ENCODE peak calls at places on chromosomes 5 and 9, in four cellular contexts. S, I, H and P are unnamed samples.

GRCh38 chr5:218457-219289 is 553 bp downstream of the SDHA start:
- DNase-seq in H (no peak), I (peak; percentile 53), S (peak; percentile 41), P (peak; percentile 73)

GRCh38 chr5:152601806-152602467 is 196.9 kb upstream of the NMUR2 start:
- DNase-seq in I (no peak), S (no peak), H (no peak), P (no peak)

GRCh38 chr5:81657386-81657785 is 93.5 kb downstream of the SSBP2 start:
- DNase-seq in S (no peak), H (no peak), I (no peak), P (no peak)

GRCh38 chr9:87880116-87880515 is 2.6 kb upstream of the SPATA31E1 start:
- DNase-seq in I (no peak), S (no peak), H (no peak), P (no peak)

GRCh38 chr5:156981481-156981880 is 18.5 kb upstream of the TIMD4 start:
- DNase-seq in S (no peak), I (no peak), H (no peak), P (no peak)

GRCh38 chr5:135323701-135324132 is 75.3 kb downstream of the MACROH2A1 start:
- DNase-seq in I (no peak), H (no peak), S (no peak), P (no peak)

GRCh38 chr5:115816226-115817042 is at the start of gene CDO1:
- DNase-seq in I (peak; percentile 58), H (peak; percentile 71), S (peak; percentile 65), P (peak; percentile 73)

GRCh38 chr9:6759114-6759977 is 1.6 kb downstream of the KDM4C start:
- DNase-seq in S (no peak), I (peak; percentile 23), H (no peak), P (no peak)

GRCh38 chr5:172502969-172503368 is 48.6 kb upstream of the SH3PXD2B start:
- DNase-seq in I (no peak), H (peak; percentile 45), S (no peak), P (no peak)

GRCh38 chr5:122163151-122164069 is 34.1 kb downstream of the ZNF474 start:
- DNase-seq in H (no peak), S (peak; percentile 20), I (no peak), P (no peak)

GRCh38 chr5:135657536-135658307 is 78.9 kb upstream of the CXCL14 start:
- DNase-seq in I (no peak), H (no peak), S (no peak), P (no peak)

GRCh38 chr9:83106272-83106671 is 43.3 kb upstream of the RASEF start:
- DNase-seq in S (no peak), H (no peak), I (no peak), P (no peak)

GRCh38 chr5:56962286-56962685 is 10.4 kb upstream of the MIER3 start:
- DNase-seq in S (no peak), I (no peak), H (no peak), P (no peak)

GRCh38 chr5:120446068-120446492 is 18.0 kb upstream of the PRR16 start:
- DNase-seq in H (no peak), I (no peak), S (peak; percentile 69), P (no peak)

GRCh38 chr9:23587433-23587832 is 238.6 kb downstream of the ELAVL2 start:
- DNase-seq in I (peak; percentile 94), H (peak; percentile 64), S (peak; percentile 33), P (peak; percentile 92)

GRCh38 chr5:167939686-167940085 is 351.8 kb upstream of the WWC1 start:
- DNase-seq in I (no peak), S (no peak), H (no peak), P (no peak)

GRCh38 chr9:136885950-136886578 is at the start of gene TRAF2:
- DNase-seq in H (peak; percentile 99), S (peak; percentile 97), I (peak; percentile 98), P (peak; percentile 99)

GRCh38 chr5:95709967-95710650 is 21.0 kb upstream of the RHOBTB3 start:
- DNase-seq in I (peak; percentile 69), S (peak; percentile 68), H (peak; percentile 70), P (peak; percentile 56)

GRCh38 chr9:124770359-124771020 is 621 bp downstream of the NR6A1 start:
- DNase-seq in H (peak; percentile 72), I (no peak), S (no peak), P (peak; percentile 73)

GRCh38 chr5:92637247-92637646 is 943.8 kb downstream of the NR2F1-AS1 start:
- DNase-seq in H (no peak), S (no peak), I (no peak), P (no peak)

GRCh38 chr9:133691659-133692363 is 46.3 kb downstream of the SARDH start:
- DNase-seq in I (no peak), S (no peak), H (no peak), P (no peak)

GRCh38 chr5:163509288-163510040 is 4.0 kb downstream of the MAT2B start:
- DNase-seq in S (no peak), I (no peak), H (no peak), P (no peak)

GRCh38 chr5:174744896-174745295 is 20.5 kb downstream of the MSX2 start:
- DNase-seq in I (no peak), H (no peak), S (no peak), P (no peak)

GRCh38 chr5:113059232-113059805 is 82.7 kb downstream of the DCP2 start:
- DNase-seq in H (no peak), S (no peak), I (no peak), P (no peak)

GRCh38 chr9:83526901-83527300 is 11.3 kb downstream of the FRMD3 start:
- DNase-seq in S (no peak), H (no peak), I (no peak), P (no peak)

GRCh38 chr5:87430863-87431262 is 18.1 kb upstream of the CCNH start:
- DNase-seq in S (no peak), I (no peak), H (no peak), P (no peak)

GRCh38 chr5:77906806-77907205 is 130.7 kb upstream of the TBCA start:
- DNase-seq in S (no peak), I (no peak), H (no peak), P (no peak)

GRCh38 chr9:101738566-101739183 is at the start of gene GRIN3A:
- DNase-seq in I (no peak), S (peak; percentile 18), H (no peak), P (no peak)

GRCh38 chr9:17018001-17018491 is 116.8 kb upstream of the CNTLN start:
- DNase-seq in S (peak; percentile 63), I (no peak), H (peak; percentile 68), P (peak; percentile 30)

GRCh38 chr5:161288071-161288470 is 258.5 kb downstream of the GABRB2 start:
- DNase-seq in S (no peak), I (no peak), H (no peak), P (no peak)

GRCh38 chr9:100111235-100111634 is 12.2 kb downstream of the INVS start:
- DNase-seq in I (peak; percentile 94), H (peak; percentile 92), S (peak; percentile 89), P (peak; percentile 82)

GRCh38 chr9:97067490-97067889 is 28.5 kb upstream of the CTSV start:
- DNase-seq in H (no peak), I (no peak), S (no peak), P (no peak)

GRCh38 chr9:2872307-2872940 is 28.5 kb upstream of the PUM3 start:
- DNase-seq in I (peak; percentile 18), S (no peak), H (no peak), P (no peak)

GRCh38 chr5:146541956-146542849 is 26.2 kb upstream of the GPR151 start:
- DNase-seq in H (peak; percentile 77), S (peak; percentile 50), I (peak; percentile 64), P (peak; percentile 76)

GRCh38 chr9:109251776-109252106 is 69.1 kb downstream of the EPB41L4B start:
- DNase-seq in H (no peak), I (no peak), S (no peak), P (no peak)

GRCh38 chr9:109250771-109251079 is 70.1 kb downstream of the EPB41L4B start:
- DNase-seq in I (no peak), H (no peak), S (no peak), P (no peak)

GRCh38 chr9:109252291-109252690 is 68.6 kb downstream of the EPB41L4B start:
- DNase-seq in I (no peak), S (no peak), H (no peak), P (no peak)

GRCh38 chr9:109250311-109250741 is 70.5 kb downstream of the EPB41L4B start:
- DNase-seq in S (no peak), H (no peak), I (no peak), P (no peak)

GRCh38 chr9:109251080-109251775 is 69.6 kb downstream of the EPB41L4B start:
- DNase-seq in I (peak; percentile 57), S (peak; percentile 45), H (no peak), P (no peak)
- TF ChIP-seq POLR2A in I (no peak), S (no peak), H (no peak), P (no peak)

GRCh38 chr5:141874262-141874964 is 3.8 kb downstream of the PCDH1 start:
- DNase-seq in I (no peak), S (no peak), H (no peak), P (no peak)
- H3K4me1 ChIP-seq in I (peaks cover 30% of the 10 kb centered on the region), S (peaks cover 11% of the 10 kb centered on the region), H (no peaks in the 10 kb centered on the region), P (peaks cover 40% of the 10 kb centered on the region)

DNA sequence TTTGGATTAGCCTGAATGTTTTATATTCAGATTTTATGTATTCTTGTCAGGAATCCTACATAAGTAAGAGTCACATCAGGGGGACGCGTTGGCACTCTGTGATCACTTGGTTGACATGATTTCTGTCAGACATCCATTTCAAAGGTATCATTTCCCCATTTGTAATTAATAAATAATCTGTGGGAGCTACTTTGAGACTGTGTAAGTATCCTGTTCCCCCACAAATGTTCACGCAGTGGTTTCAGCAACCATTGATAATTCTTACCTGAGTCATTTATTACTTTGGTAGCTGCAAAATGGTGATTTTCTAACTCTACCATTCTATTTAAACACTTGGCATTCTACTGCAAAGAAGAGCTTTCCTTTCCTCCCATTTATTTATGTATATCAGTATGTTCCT is 56.9 kb upstream of the TBC1D2 start:
- DNase-seq in I (no peak), H (no peak), S (no peak), P (no peak)
- H3K4me3 ChIP-seq in I (no peak overlapping the region), H (no peak overlapping the region), S (no peak overlapping the region), P (no peak overlapping the region)

GRCh38 chr5:138504799-138505198 is 38.2 kb downstream of the ETF1 start:
- DNase-seq in H (peak; percentile 75), I (peak; percentile 52), S (no peak), P (peak; percentile 45)

GRCh38 chr5:138502521-138502920 is 37.2 kb downstream of the EGR1 start:
- DNase-seq in H (no peak), S (no peak), I (no peak), P (no peak)

GRCh38 chr5:138502121-138502520 is 36.8 kb downstream of the EGR1 start:
- DNase-seq in I (no peak), H (no peak), S (no peak), P (no peak)

GRCh38 chr5:138506370-138507113 is 36.5 kb downstream of the ETF1 start:
- DNase-seq in I (peak; percentile 42), H (no peak), S (no peak), P (no peak)

GRCh38 chr5:138503487-138504270 is 38.4 kb downstream of the EGR1 start:
- DNase-seq in I (peak; percentile 42), S (peak; percentile 52), H (no peak), P (no peak)
- TF ChIP-seq POLR2A in I (no peak), S (no peak), H (no peak), P (no peak)